ENCODE peak calls at places on chromosomes 7 and 10, in six cellular contexts. One of them, this sample, is unnamed.

GRCh38 chr7:1285556-1286301 is 53.1 kb downstream of the UNCX start:
- DNase-seq in PC-3: no peak
- DNase-seq in colonic mucosa: no peak
- DNase-seq in GM23248: no peak
- DNase-seq in IMR-90: no peak
- DNase-seq in astrocyte: no peak
- DNase-seq in this sample: no peak

GRCh38 chr10:97607076-97607635 is 17.6 kb downstream of the C10orf62 start:
- DNase-seq in PC-3: no peak
- DNase-seq in astrocyte: no peak
- DNase-seq in IMR-90: no peak
- DNase-seq in colonic mucosa: no peak
- DNase-seq in GM23248: no peak
- DNase-seq in this sample: no peak

GRCh38 chr10:42951486-42952251 is 125.2 kb upstream of the RET start:
- DNase-seq in astrocyte: no peak
- DNase-seq in GM23248: peak; percentile 6
- DNase-seq in colonic mucosa: peak; percentile 18
- DNase-seq in PC-3: peak; percentile 24
- DNase-seq in IMR-90: no peak
- DNase-seq in this sample: no peak

GRCh38 chr7:7014827-7015610 is 167.3 kb upstream of the C1GALT1 start:
- DNase-seq in astrocyte: no peak
- DNase-seq in PC-3: peak; percentile 92
- DNase-seq in GM23248: no peak
- DNase-seq in IMR-90: no peak
- DNase-seq in colonic mucosa: no peak
- DNase-seq in this sample: no peak

GRCh38 chr7:43656997-43657396 is 72.3 kb downstream of the COA1 start:
- DNase-seq in astrocyte: no peak
- DNase-seq in colonic mucosa: no peak
- DNase-seq in IMR-90: no peak
- DNase-seq in PC-3: no peak
- DNase-seq in GM23248: no peak
- DNase-seq in this sample: no peak

GRCh38 chr10:115996031-115996430 is 277.0 kb downstream of the GFRA1 start:
- DNase-seq in PC-3: no peak
- DNase-seq in IMR-90: no peak
- DNase-seq in GM23248: no peak
- DNase-seq in colonic mucosa: no peak
- DNase-seq in astrocyte: no peak
- DNase-seq in this sample: no peak

GRCh38 chr7:140625908-140626868 is 14.4 kb downstream of the DENND2A start:
- DNase-seq in colonic mucosa: peak; percentile 68
- DNase-seq in GM23248: peak; percentile 88
- DNase-seq in astrocyte: peak; percentile 95
- DNase-seq in PC-3: peak; percentile 94
- DNase-seq in IMR-90: peak; percentile 100
- DNase-seq in this sample: peak; percentile 94

GRCh38 chr10:46539596-46540411 is 16.7 kb downstream of the GPRIN2 start:
- DNase-seq in PC-3: no peak
- DNase-seq in colonic mucosa: no peak
- DNase-seq in GM23248: peak; percentile 74
- DNase-seq in astrocyte: peak; percentile 69
- DNase-seq in IMR-90: peak; percentile 87
- DNase-seq in this sample: peak; percentile 55

GRCh38 chr10:128130051-128130450 is 3.8 kb upstream of the MKI67 start:
- DNase-seq in IMR-90: peak; percentile 51
- DNase-seq in GM23248: peak; percentile 62
- DNase-seq in colonic mucosa: no peak
- DNase-seq in PC-3: no peak
- DNase-seq in astrocyte: peak; percentile 56
- DNase-seq in this sample: peak; percentile 14

GRCh38 chr7:56028942-56029630 is 22.2 kb downstream of the PSPH start:
- DNase-seq in IMR-90: peak; percentile 93
- DNase-seq in colonic mucosa: no peak
- DNase-seq in astrocyte: peak; percentile 68
- DNase-seq in GM23248: no peak
- DNase-seq in PC-3: peak; percentile 66
- DNase-seq in this sample: peak; percentile 1

GRCh38 chr7:12490105-12490688 is 80.3 kb upstream of the SCIN start:
- DNase-seq in PC-3: peak; percentile 66
- DNase-seq in GM23248: peak; percentile 69
- DNase-seq in astrocyte: peak; percentile 23
- DNase-seq in colonic mucosa: no peak
- DNase-seq in IMR-90: peak; percentile 36
- DNase-seq in this sample: peak; percentile 78

GRCh38 chr7:123802249-123802648 is 42.7 kb upstream of the HYAL4 start:
- DNase-seq in astrocyte: no peak
- DNase-seq in PC-3: no peak
- DNase-seq in IMR-90: no peak
- DNase-seq in colonic mucosa: no peak
- DNase-seq in GM23248: no peak
- DNase-seq in this sample: no peak

GRCh38 chr7:45514944-45515343 is 59.2 kb upstream of the ADCY1 start:
- DNase-seq in astrocyte: no peak
- DNase-seq in colonic mucosa: no peak
- DNase-seq in IMR-90: no peak
- DNase-seq in GM23248: no peak
- DNase-seq in PC-3: no peak
- DNase-seq in this sample: no peak

GRCh38 chr10:35340975-35341374 is 4.7 kb downstream of the CCNY start:
- DNase-seq in PC-3: peak; percentile 46
- DNase-seq in GM23248: peak; percentile 33
- DNase-seq in astrocyte: no peak
- DNase-seq in IMR-90: peak; percentile 25
- DNase-seq in colonic mucosa: no peak
- DNase-seq in this sample: peak; percentile 37

GRCh38 chr7:99011706-99012404 is 132.1 kb downstream of the SMURF1 start:
- DNase-seq in PC-3: no peak
- DNase-seq in GM23248: no peak
- DNase-seq in colonic mucosa: no peak
- DNase-seq in IMR-90: no peak
- DNase-seq in astrocyte: no peak
- DNase-seq in this sample: no peak

GRCh38 chr7:517848-518629 is 1.6 kb downstream of the PDGFA start:
- DNase-seq in GM23248: peak; percentile 73
- DNase-seq in IMR-90: peak; percentile 58
- DNase-seq in colonic mucosa: peak; percentile 72
- DNase-seq in PC-3: peak; percentile 42
- DNase-seq in astrocyte: peak; percentile 62
- DNase-seq in this sample: peak; percentile 85

GRCh38 chr10:43254199-43254730 is 12.6 kb downstream of the RASGEF1A start:
- DNase-seq in astrocyte: no peak
- DNase-seq in IMR-90: no peak
- DNase-seq in PC-3: no peak
- DNase-seq in colonic mucosa: no peak
- DNase-seq in GM23248: no peak
- DNase-seq in this sample: no peak

GRCh38 chr7:73716318-73716890 is 3.1 kb downstream of the STX1A start:
- DNase-seq in GM23248: no peak
- DNase-seq in astrocyte: no peak
- DNase-seq in IMR-90: no peak
- DNase-seq in colonic mucosa: no peak
- DNase-seq in PC-3: no peak
- DNase-seq in this sample: no peak

GRCh38 chr7:159151231-159151630 is 6.6 kb upstream of the VIPR2 start:
- DNase-seq in PC-3: no peak
- DNase-seq in astrocyte: no peak
- DNase-seq in colonic mucosa: no peak
- DNase-seq in IMR-90: no peak
- DNase-seq in GM23248: no peak
- DNase-seq in this sample: no peak

GRCh38 chr7:108459922-108460551 is 3.8 kb upstream of the NRCAM start:
- DNase-seq in GM23248: peak; percentile 44
- DNase-seq in colonic mucosa: no peak
- DNase-seq in IMR-90: no peak
- DNase-seq in astrocyte: peak; percentile 8
- DNase-seq in PC-3: peak; percentile 55
- DNase-seq in this sample: peak; percentile 60

GRCh38 chr7:83550100-83550499 is 98.8 kb downstream of the SEMA3E start:
- DNase-seq in PC-3: no peak
- DNase-seq in colonic mucosa: no peak
- DNase-seq in GM23248: peak; percentile 74
- DNase-seq in astrocyte: peak; percentile 83
- DNase-seq in IMR-90: peak; percentile 74
- DNase-seq in this sample: peak; percentile 81

GRCh38 chr10:46516660-46517416 is 39.6 kb downstream of the GPRIN2 start:
- DNase-seq in PC-3: peak; percentile 81
- DNase-seq in IMR-90: peak; percentile 96
- DNase-seq in astrocyte: peak; percentile 80
- DNase-seq in colonic mucosa: peak; percentile 19
- DNase-seq in GM23248: peak; percentile 95
- DNase-seq in this sample: peak; percentile 75

GRCh38 chr10:119517235-119518141 is 25.0 kb downstream of the RGS10 start:
- DNase-seq in PC-3: peak; percentile 23
- DNase-seq in astrocyte: peak; percentile 46
- DNase-seq in GM23248: peak; percentile 31
- DNase-seq in colonic mucosa: no peak
- DNase-seq in IMR-90: peak; percentile 63
- DNase-seq in this sample: no peak

GRCh38 chr10:61634711-61635110 is 28.0 kb upstream of the CABCOCO1 start:
- DNase-seq in IMR-90: peak; percentile 58
- DNase-seq in GM23248: peak; percentile 78
- DNase-seq in astrocyte: peak; percentile 79
- DNase-seq in PC-3: no peak
- DNase-seq in colonic mucosa: no peak
- DNase-seq in this sample: peak; percentile 64

GRCh38 chr10:110822708-110823291 is 48.9 kb upstream of the PDCD4 start:
- DNase-seq in GM23248: no peak
- DNase-seq in IMR-90: no peak
- DNase-seq in colonic mucosa: peak; percentile 21
- DNase-seq in PC-3: no peak
- DNase-seq in astrocyte: no peak
- DNase-seq in this sample: no peak
- H3K9ac ChIP-seq in GM23248: no peak overlapping the region
- H3K9ac ChIP-seq in IMR-90: no peak overlapping the region
- H3K9ac ChIP-seq in colonic mucosa: no peak overlapping the region
- H3K9ac ChIP-seq in PC-3: no peak overlapping the region
- H3K9ac ChIP-seq in astrocyte: no peak overlapping the region
- H3K9ac ChIP-seq in this sample: no peak overlapping the region

GRCh38 chr10:59346321-59346720 is 16.0 kb downstream of the FAM13C start:
- DNase-seq in colonic mucosa: no peak
- DNase-seq in PC-3: no peak
- DNase-seq in IMR-90: peak; percentile 53
- DNase-seq in GM23248: no peak
- DNase-seq in astrocyte: no peak
- DNase-seq in this sample: peak; percentile 62

GRCh38 chr10:59354434-59354833 is 7.9 kb downstream of the FAM13C start:
- DNase-seq in astrocyte: no peak
- DNase-seq in GM23248: no peak
- DNase-seq in colonic mucosa: no peak
- DNase-seq in IMR-90: no peak
- DNase-seq in PC-3: no peak
- DNase-seq in this sample: no peak

GRCh38 chr10:59350558-59350957 is 11.8 kb downstream of the FAM13C start:
- DNase-seq in astrocyte: no peak
- DNase-seq in GM23248: no peak
- DNase-seq in colonic mucosa: no peak
- DNase-seq in IMR-90: no peak
- DNase-seq in PC-3: peak; percentile 19
- DNase-seq in this sample: no peak
- H3K9ac ChIP-seq in astrocyte: no peak overlapping the region
- H3K9ac ChIP-seq in GM23248: no peak overlapping the region
- H3K9ac ChIP-seq in colonic mucosa: no peak overlapping the region
- H3K9ac ChIP-seq in IMR-90: no peak overlapping the region
- H3K9ac ChIP-seq in PC-3: no peak overlapping the region
- H3K9ac ChIP-seq in this sample: no peak overlapping the region

DNA sequence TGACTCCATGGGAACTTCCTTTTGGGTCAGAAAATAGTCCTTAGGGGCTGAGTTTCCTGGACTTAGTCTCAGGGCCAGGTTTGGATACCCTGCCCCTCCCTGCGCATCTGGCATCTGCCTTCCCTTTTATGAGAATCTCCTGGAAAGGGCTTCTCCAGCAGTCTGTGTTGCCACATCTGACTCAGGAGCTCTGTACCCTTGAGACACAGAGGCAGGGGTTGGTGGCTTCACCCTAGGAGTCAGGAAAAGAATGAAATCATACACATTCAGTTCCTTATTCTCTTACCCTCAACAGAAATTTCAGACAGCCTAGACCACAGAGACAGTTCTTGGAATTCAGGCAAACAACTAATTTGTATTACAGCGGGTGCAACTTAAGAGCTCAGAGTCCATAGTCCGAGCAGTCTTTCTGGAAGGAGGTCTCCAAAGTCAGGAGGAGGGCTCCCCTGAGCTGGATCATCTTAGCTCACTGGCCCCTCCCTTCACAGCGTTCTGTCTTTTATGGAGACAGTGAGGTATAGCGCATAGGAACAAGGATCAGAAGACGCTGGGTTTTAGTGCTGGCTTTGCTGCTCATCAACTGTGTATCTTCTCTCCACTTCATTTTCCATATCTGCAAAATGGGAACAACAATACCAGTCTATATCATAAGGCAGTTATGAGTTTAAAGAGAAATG is 3.0 kb upstream of the PLAU start:
- DNase-seq in PC-3: peak; percentile 85
- DNase-seq in astrocyte: peak; percentile 70
- DNase-seq in IMR-90: peak; percentile 61
- DNase-seq in colonic mucosa: peak; percentile 22
- DNase-seq in GM23248: peak; percentile 89
- DNase-seq in this sample: peak; percentile 62
- H3K9ac ChIP-seq in PC-3: peak overlapping the region; percentile 55
- H3K9ac ChIP-seq in astrocyte: peak overlapping the region; percentile 40
- H3K9ac ChIP-seq in IMR-90: peak overlapping the region; percentile 36
- H3K9ac ChIP-seq in colonic mucosa: no peak overlapping the region
- H3K9ac ChIP-seq in GM23248: peak overlapping the region; percentile 76
- H3K9ac ChIP-seq in this sample: peak overlapping the region; percentile 77

GRCh38 chr10:89476676-89477075 is 58.7 kb downstream of the SLC16A12 start:
- DNase-seq in astrocyte: peak; percentile 90
- DNase-seq in IMR-90: peak; percentile 12
- DNase-seq in PC-3: no peak
- DNase-seq in GM23248: no peak
- DNase-seq in colonic mucosa: no peak
- DNase-seq in this sample: peak; percentile 54

GRCh38 chr10:89475567-89475966 is 59.8 kb downstream of the SLC16A12 start:
- DNase-seq in GM23248: no peak
- DNase-seq in PC-3: no peak
- DNase-seq in astrocyte: peak; percentile 44
- DNase-seq in IMR-90: peak; percentile 35
- DNase-seq in colonic mucosa: no peak
- DNase-seq in this sample: peak; percentile 25

GRCh38 chr10:89475137-89475536 is 60.3 kb downstream of the SLC16A12 start:
- DNase-seq in astrocyte: no peak
- DNase-seq in PC-3: no peak
- DNase-seq in colonic mucosa: no peak
- DNase-seq in IMR-90: no peak
- DNase-seq in GM23248: no peak
- DNase-seq in this sample: peak; percentile 37

GRCh38 chr10:89474452-89474851 is 60.1 kb downstream of the IFIT5 start:
- DNase-seq in IMR-90: no peak
- DNase-seq in GM23248: no peak
- DNase-seq in PC-3: no peak
- DNase-seq in colonic mucosa: no peak
- DNase-seq in astrocyte: no peak
- DNase-seq in this sample: no peak

DNA sequence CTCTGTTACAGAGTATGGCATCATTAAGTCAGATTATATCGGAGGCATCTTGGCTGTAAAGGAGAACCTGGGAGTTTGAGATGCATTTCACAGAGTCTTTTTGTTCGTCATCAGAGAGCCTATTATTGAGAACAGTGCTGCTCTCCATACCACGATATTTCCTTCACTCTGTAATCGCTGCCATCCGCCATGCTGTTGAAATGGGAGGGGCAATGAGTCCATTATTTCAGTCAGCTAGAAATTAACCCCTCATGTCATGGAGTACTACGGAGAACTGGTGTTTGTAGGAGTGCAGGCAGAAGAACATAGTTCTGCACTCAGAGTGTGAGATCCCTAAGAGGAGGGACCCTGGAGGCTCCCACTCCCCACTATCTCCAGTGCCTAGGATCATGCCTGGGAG is 59.2 kb downstream of the SLC16A12 start:
- DNase-seq in IMR-90: no peak
- DNase-seq in colonic mucosa: no peak
- DNase-seq in astrocyte: no peak
- DNase-seq in GM23248: no peak
- DNase-seq in PC-3: no peak
- DNase-seq in this sample: no peak
- H3K9ac ChIP-seq in IMR-90: no peak overlapping the region
- H3K9ac ChIP-seq in colonic mucosa: no peak overlapping the region
- H3K9ac ChIP-seq in astrocyte: peak overlapping the region; percentile 22
- H3K9ac ChIP-seq in GM23248: no peak overlapping the region
- H3K9ac ChIP-seq in PC-3: no peak overlapping the region
- H3K9ac ChIP-seq in this sample: peak overlapping the region; percentile 30